ENCODE peak calls at places on chromosomes 6 and 20, in six cellular contexts. D is PC-3, H is AG04450, Q is esophagus squamous epithelium, N is tibial artery, A is foreskin keratinocyte. O is an unnamed sample. For H3K27me3, the result is how much of the 10 kb centered on the place peaks cover.

GRCh38 chr6:5995705-5996686 is 10.7 kb downstream of the NRN1 start:
- DNase-seq in D (no peak), H (no peak), Q (no peak), N (peak), A (no peak), O (peak)

GRCh38 chr6:127120109-127120786 is 1.8 kb downstream of the RSPO3 start:
- DNase-seq in D (no peak), H (no peak), Q (no peak), N (no peak), A (no peak), O (peak)

GRCh38 chr6:148709577-148709976 is 37.3 kb upstream of the UST start:
- DNase-seq in D (peak), H (peak), Q (no peak), N (no peak), A (no peak), O (no peak)

GRCh38 chr6:95543798-95544197 is 33.5 kb upstream of the MANEA start:
- DNase-seq in D (no peak), H (no peak), Q (no peak), N (no peak), A (no peak), O (no peak)

GRCh38 chr20:16541878-16542277 is 31.4 kb downstream of the KIF16B start:
- DNase-seq in D (no peak), H (no peak), Q (no peak), N (no peak), A (no peak), O (no peak)

GRCh38 chr6:113120577-113121285 is 736.4 kb upstream of the MARCKS start:
- DNase-seq in D (peak), H (no peak), Q (no peak), N (no peak), A (peak), O (no peak)

GRCh38 chr6:130282234-130282995 is 59.7 kb upstream of the SAMD3 start:
- DNase-seq in D (peak), H (peak), Q (no peak), N (no peak), A (peak), O (no peak)

GRCh38 chr6:80689700-80690099 is 583.2 kb downstream of the BCKDHB start:
- DNase-seq in D (no peak), H (no peak), Q (no peak), N (no peak), A (no peak), O (no peak)

GRCh38 chr20:2065111-2065510 is 36.5 kb upstream of the STK35 start:
- DNase-seq in D (no peak), H (no peak), Q (no peak), N (no peak), A (peak), O (no peak)

GRCh38 chr6:53067799-53068442 is 2.7 kb downstream of the FBXO9 start:
- DNase-seq in D (no peak), H (no peak), Q (no peak), N (no peak), A (no peak), O (no peak)

GRCh38 chr6:5762561-5762968 is 244.2 kb downstream of the NRN1 start:
- DNase-seq in D (no peak), H (no peak), Q (no peak), N (peak), A (no peak), O (no peak)

GRCh38 chr20:33992145-33992922 is 1.4 kb upstream of the RALY start:
- DNase-seq in D (no peak), H (no peak), Q (no peak), N (no peak), A (no peak), O (no peak)

GRCh38 chr6:56490994-56491393 is 151.7 kb downstream of the DST start:
- DNase-seq in D (no peak), H (no peak), Q (no peak), N (no peak), A (peak), O (no peak)

GRCh38 chr6:5517781-5518180 is 256.5 kb downstream of the FARS2 start:
- DNase-seq in D (no peak), H (no peak), Q (no peak), N (no peak), A (no peak), O (no peak)

GRCh38 chr6:170156448-170157375 is 134.2 kb downstream of the DLL1 start:
- DNase-seq in D (no peak), H (no peak), Q (no peak), N (no peak), A (no peak), O (peak)

GRCh38 chr6:169023161-169023874 is 230.3 kb downstream of the THBS2 start:
- DNase-seq in D (no peak), H (no peak), Q (no peak), N (no peak), A (no peak), O (no peak)

DNA sequence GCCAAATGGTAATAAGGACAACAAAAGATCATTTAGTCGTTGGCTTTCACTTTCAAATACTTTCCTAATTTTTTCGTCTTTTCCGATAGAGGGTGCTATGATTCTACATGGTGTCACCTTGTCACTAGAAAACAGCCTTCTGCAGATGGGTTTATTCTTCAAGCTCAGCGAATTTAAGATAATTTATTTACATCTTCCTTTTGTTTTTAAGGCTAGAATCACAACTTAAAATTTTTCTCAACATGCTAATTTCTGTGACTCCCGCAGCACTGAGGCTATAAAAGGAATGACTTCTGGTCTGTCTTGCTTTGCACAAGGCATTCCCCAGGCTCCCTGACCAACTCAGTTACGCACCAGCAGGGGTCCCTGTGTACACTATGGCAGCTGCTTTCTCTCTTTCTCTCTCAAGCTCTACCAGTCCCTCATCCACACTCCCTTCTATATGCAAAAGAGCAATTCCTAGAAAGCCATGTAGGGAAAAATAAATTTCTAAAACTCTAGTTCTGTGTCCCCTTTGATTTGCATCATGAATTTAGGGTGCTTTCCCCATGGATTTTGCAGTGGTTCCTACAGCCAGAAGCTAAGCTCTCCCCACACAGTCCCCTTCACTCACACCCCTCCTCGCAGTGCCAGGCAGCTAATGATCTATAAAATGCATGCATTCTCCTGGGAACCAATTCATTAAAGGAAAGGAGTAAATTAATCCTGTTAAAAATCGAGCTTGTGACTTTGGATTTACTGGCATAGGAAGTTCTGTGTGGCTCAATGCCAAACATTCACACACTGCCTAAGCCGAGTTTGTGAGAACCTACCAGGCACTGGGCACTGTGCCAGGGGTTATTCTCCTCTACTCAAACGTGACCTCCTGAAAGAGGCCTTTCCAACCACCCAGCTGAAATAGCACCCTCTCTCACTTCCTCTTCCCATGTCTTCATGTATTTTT is 74.5 kb downstream of the DCDC2 start:
- DNase-seq in D (peak), H (no peak), Q (no peak), N (peak), A (peak), O (no peak)
- TF ChIP-seq CTCF in D (peak), H (peak), Q (peak), N (peak), A (peak), O (peak)

GRCh38 chr20:52682271-52682670 is 289.9 kb upstream of the TSHZ2 start:
- DNase-seq in D (no peak), H (no peak), Q (no peak), N (no peak), A (no peak), O (no peak)
- H3K27me3 ChIP-seq in D (under half), H (under half), Q (under half), N (under half), A (under half), O (under half)

GRCh38 chr6:39228992-39229767 is at the start of gene KCNK5:
- DNase-seq in D (peak), H (no peak), Q (peak), N (peak), A (peak), O (peak)
- TF ChIP-seq CTCF in D (peak), H (peak), Q (peak), N (peak), A (peak), O (peak)

GRCh38 chr6:44005507-44005903 is 121.7 kb downstream of the MRPL14 start:
- DNase-seq in D (no peak), H (no peak), Q (no peak), N (no peak), A (no peak), O (no peak)
- H3K27me3 ChIP-seq in D (under half), H (under half), Q (under half), N (under half), A (under half), O (under half)

GRCh38 chr20:3846740-3847418 is at the start of gene MAVS:
- DNase-seq in D (peak), H (peak), Q (peak), N (peak), A (peak), O (peak)
- TF ChIP-seq CTCF in D (no peak), H (no peak), Q (peak), N (peak), A (no peak), O (no peak)